ENCODE peak calls at places on chromosomes 11 and 22, in five cellular contexts. One of them, this sample, is unnamed. For H3K36me3, the result is how much of the 10 kb centered on the place peaks cover.

GRCh38 chr22:28128827-28129226 is 209.8 kb upstream of the PITPNB start:
- DNase-seq in transverse colon: no peak
- DNase-seq in HCT116: no peak
- DNase-seq in breast epithelium: no peak
- DNase-seq in K562: no peak
- DNase-seq in this sample: no peak

GRCh38 chr11:7555067-7555699 is 41.4 kb downstream of the PPFIBP2 start:
- DNase-seq in HCT116: no peak
- DNase-seq in K562: no peak
- DNase-seq in breast epithelium: peak
- DNase-seq in transverse colon: peak
- DNase-seq in this sample: peak

GRCh38 chr22:25032066-25032465 is 79.5 kb downstream of the KIAA1671 start:
- DNase-seq in breast epithelium: no peak
- DNase-seq in HCT116: no peak
- DNase-seq in K562: no peak
- DNase-seq in transverse colon: no peak
- DNase-seq in this sample: no peak

GRCh38 chr22:29816980-29817379 is 21.1 kb downstream of the ASCC2 start:
- DNase-seq in K562: no peak
- DNase-seq in transverse colon: no peak
- DNase-seq in breast epithelium: no peak
- DNase-seq in HCT116: no peak
- DNase-seq in this sample: peak

GRCh38 chr11:10876168-10876567 is 18.3 kb upstream of the ZBED5 start:
- DNase-seq in K562: no peak
- DNase-seq in breast epithelium: no peak
- DNase-seq in HCT116: no peak
- DNase-seq in transverse colon: no peak
- DNase-seq in this sample: no peak

GRCh38 chr11:72604256-72604655 is 70.0 kb downstream of the PDE2A start:
- DNase-seq in HCT116: no peak
- DNase-seq in breast epithelium: no peak
- DNase-seq in transverse colon: no peak
- DNase-seq in K562: no peak
- DNase-seq in this sample: no peak

GRCh38 chr22:32628626-32629587 is 154.3 kb downstream of the FBXO7 start:
- DNase-seq in HCT116: no peak
- DNase-seq in transverse colon: no peak
- DNase-seq in K562: no peak
- DNase-seq in breast epithelium: no peak
- DNase-seq in this sample: no peak

GRCh38 chr11:84420261-84420660 is 1134.1 kb upstream of the CCDC90B start:
- DNase-seq in HCT116: no peak
- DNase-seq in breast epithelium: no peak
- DNase-seq in transverse colon: no peak
- DNase-seq in K562: no peak
- DNase-seq in this sample: no peak

GRCh38 chr22:33851985-33852384 is 68.3 kb downstream of the LARGE1 start:
- DNase-seq in transverse colon: no peak
- DNase-seq in K562: no peak
- DNase-seq in breast epithelium: no peak
- DNase-seq in HCT116: no peak
- DNase-seq in this sample: peak

GRCh38 chr11:85809881-85810280 is 1.1 kb downstream of the SYTL2 start:
- DNase-seq in breast epithelium: no peak
- DNase-seq in transverse colon: peak
- DNase-seq in K562: peak
- DNase-seq in HCT116: no peak
- DNase-seq in this sample: no peak

GRCh38 chr22:47151490-47151889 is 389.0 kb downstream of the TBC1D22A start:
- DNase-seq in breast epithelium: no peak
- DNase-seq in HCT116: no peak
- DNase-seq in transverse colon: no peak
- DNase-seq in K562: no peak
- DNase-seq in this sample: no peak

GRCh38 chr22:40739723-40740122 is 60.4 kb downstream of the MCHR1 start:
- DNase-seq in breast epithelium: no peak
- DNase-seq in K562: no peak
- DNase-seq in HCT116: no peak
- DNase-seq in transverse colon: no peak
- DNase-seq in this sample: no peak

GRCh38 chr11:44658451-44658850 is 68.3 kb upstream of the TSPAN18 start:
- DNase-seq in HCT116: no peak
- DNase-seq in K562: peak
- DNase-seq in transverse colon: no peak
- DNase-seq in breast epithelium: no peak
- DNase-seq in this sample: no peak

GRCh38 chr11:104918113-104918824 is 20.0 kb upstream of the CASP12 start:
- DNase-seq in K562: no peak
- DNase-seq in breast epithelium: no peak
- DNase-seq in transverse colon: no peak
- DNase-seq in HCT116: no peak
- DNase-seq in this sample: no peak

DNA sequence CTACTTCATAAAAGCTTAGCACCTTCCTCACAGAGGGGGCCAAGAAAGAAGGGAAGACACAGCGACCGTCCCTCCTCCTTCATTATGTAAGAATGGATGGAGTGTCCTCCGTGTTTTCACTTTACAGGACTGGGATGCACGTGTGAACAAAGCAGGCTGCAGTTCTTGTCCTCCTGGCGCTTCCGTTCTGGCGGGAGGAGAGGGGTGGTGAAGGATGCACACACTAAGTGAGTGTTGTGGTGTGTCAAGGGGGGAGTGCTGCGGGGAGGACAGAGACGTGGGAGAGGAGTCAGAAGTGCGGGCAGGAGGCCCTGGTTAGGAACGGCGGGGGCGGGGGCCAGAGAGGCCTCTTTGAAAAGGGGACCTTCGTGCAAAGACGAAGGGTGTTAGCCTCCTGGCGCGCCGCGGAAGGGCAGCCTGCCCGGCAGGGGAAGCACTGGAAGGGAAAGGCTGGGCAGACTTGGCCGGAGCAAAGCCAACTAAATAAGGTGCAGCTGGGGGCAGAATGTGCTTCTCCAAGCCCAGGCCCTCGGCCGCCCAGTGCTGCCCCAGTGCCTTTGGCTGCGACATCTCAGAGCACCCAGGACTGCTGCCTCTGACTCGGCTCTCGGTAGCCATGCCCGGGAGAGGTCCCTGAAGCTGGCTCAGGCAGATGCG is 27.0 kb upstream of the IGSF9B start:
- DNase-seq in breast epithelium: no peak
- DNase-seq in HCT116: no peak
- DNase-seq in K562: no peak
- DNase-seq in transverse colon: no peak
- DNase-seq in this sample: no peak
- H3K36me3 ChIP-seq in breast epithelium: under half
- H3K36me3 ChIP-seq in HCT116: under half
- H3K36me3 ChIP-seq in K562: under half
- H3K36me3 ChIP-seq in transverse colon: under half
- H3K36me3 ChIP-seq in this sample: under half

DNA sequence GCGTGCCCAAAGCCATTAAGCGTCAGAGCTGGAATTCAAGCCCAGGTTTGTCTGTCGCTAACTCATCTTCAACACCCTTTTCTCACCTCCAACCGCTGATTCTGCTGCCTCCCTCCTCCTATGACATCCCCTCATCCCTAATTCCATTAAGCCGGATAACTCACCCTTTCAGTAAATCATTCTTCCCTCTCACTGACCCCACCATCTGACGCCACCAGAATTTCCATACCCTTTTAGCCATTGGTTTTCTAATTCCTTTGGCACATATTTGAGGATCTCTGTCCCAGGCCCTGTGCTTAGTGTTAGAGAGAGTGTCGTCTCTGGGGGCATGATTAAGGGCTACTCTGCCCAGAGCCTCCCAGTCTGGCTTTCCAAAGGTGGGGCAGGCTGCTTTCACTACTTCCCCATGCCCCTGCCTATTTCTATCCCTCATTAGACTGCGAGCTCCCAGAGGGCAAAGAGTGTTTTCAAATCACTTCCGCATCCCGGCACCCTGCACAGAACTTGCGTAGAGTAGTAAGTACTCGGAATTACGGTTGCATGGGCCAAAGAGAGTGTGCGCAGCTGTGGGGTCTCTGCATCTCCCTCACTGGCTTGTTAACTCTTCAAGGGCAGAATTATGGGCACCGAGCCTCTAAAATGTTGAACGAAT is 3.9 kb downstream of the KLHL35 start:
- DNase-seq in HCT116: no peak
- DNase-seq in breast epithelium: no peak
- DNase-seq in transverse colon: no peak
- DNase-seq in K562: no peak
- DNase-seq in this sample: no peak
- TF ChIP-seq POLR2AphosphoS5 in HCT116: no peak
- TF ChIP-seq POLR2AphosphoS5 in breast epithelium: no peak
- TF ChIP-seq POLR2AphosphoS5 in transverse colon: no peak
- TF ChIP-seq POLR2AphosphoS5 in K562: no peak
- TF ChIP-seq POLR2AphosphoS5 in this sample: no peak

DNA sequence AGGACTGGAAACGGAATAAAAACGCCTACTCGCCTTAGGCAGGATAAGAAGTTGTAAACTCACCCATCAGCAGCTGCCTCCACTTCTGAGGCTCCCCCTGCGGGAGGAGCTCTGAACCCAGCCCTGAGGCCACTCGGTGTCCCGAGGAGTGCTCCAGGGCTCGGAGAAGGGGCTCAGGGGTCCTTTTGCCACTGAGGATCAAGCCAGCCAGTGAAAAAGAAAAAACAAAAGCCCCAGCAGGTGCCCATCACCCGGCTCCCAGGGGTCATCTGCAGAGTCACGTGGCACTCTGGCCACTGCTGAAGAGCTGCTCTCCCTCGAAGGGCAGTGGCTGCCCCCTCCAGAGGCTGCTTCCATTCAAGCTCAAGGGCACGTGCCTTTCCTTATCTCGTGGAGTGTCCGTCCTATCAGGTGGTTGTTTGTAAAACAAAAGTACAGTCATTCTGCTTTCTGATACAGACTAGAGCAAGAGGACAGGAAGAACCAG is 29.0 kb downstream of the NUP50 start:
- DNase-seq in K562: peak
- DNase-seq in HCT116: no peak
- DNase-seq in breast epithelium: no peak
- DNase-seq in transverse colon: no peak
- DNase-seq in this sample: no peak
- TF ChIP-seq CTCF in K562: peak
- TF ChIP-seq CTCF in HCT116: no peak
- TF ChIP-seq CTCF in breast epithelium: no peak
- TF ChIP-seq CTCF in transverse colon: no peak
- TF ChIP-seq CTCF in this sample: no peak

GRCh38 chr22:17882727-17883126 is 108.5 kb upstream of the BID start:
- DNase-seq in HCT116: no peak
- DNase-seq in K562: no peak
- DNase-seq in transverse colon: no peak
- DNase-seq in breast epithelium: no peak
- DNase-seq in this sample: no peak
- H3K36me3 ChIP-seq in HCT116: under half
- H3K36me3 ChIP-seq in K562: half or more
- H3K36me3 ChIP-seq in transverse colon: under half
- H3K36me3 ChIP-seq in breast epithelium: under half
- H3K36me3 ChIP-seq in this sample: under half

DNA sequence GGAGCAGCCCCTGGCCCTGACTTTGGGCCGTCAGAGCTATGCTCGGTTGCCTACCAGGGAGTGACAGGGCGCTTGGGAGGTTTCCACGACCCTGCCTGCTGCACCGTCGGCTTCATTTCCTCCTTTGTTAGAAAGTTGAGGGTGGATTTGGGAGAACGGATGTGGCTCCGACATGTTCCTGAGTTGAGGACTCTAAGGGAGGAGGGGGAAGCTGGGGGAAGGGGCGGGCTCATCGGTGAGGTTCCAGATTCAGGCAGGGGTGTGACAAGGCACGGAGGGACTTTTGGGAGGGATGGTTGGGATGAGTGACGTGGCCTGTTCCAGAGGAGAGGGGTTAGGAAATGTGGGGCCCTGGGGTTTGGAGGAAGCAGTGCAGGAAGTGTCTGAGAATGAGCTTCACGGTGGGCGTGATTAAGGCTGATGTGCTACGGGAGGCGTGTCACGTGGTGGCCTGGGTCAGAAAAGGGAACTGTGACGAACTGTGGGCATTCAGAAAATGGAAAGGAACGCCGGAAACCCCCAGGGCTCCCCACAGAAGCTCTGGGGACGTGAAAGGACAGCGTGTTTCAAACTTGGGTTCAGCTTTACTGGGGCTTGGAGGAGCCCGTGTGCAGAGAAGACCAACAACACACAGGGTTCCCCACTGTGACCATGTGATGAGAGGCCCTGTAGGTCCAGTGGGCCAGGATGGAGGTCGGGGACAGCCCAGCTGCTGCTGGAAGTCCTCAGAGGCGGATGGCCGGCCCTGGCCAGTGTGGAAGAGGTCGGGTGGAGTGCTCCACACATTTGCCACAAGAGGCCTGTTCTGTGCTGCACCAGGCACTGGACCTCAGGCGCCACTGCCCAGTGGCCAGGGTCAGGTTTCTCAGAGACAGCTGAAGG is 2.8 kb downstream of the PARVB start:
- DNase-seq in breast epithelium: no peak
- DNase-seq in transverse colon: peak
- DNase-seq in HCT116: no peak
- DNase-seq in K562: peak
- DNase-seq in this sample: peak
- TF ChIP-seq POLR2AphosphoS5 in breast epithelium: no peak
- TF ChIP-seq POLR2AphosphoS5 in transverse colon: peak
- TF ChIP-seq POLR2AphosphoS5 in HCT116: no peak
- TF ChIP-seq POLR2AphosphoS5 in K562: no peak
- TF ChIP-seq POLR2AphosphoS5 in this sample: no peak

GRCh38 chr11:71251761-71252433 is 480 bp downstream of the SHANK2 start:
- DNase-seq in K562: no peak
- DNase-seq in breast epithelium: peak
- DNase-seq in HCT116: no peak
- DNase-seq in transverse colon: peak
- DNase-seq in this sample: peak
- TF ChIP-seq CTCF in K562: peak
- TF ChIP-seq CTCF in breast epithelium: no peak
- TF ChIP-seq CTCF in HCT116: peak
- TF ChIP-seq CTCF in transverse colon: peak
- TF ChIP-seq CTCF in this sample: peak

GRCh38 chr11:120714448-120714847 is 202.9 kb downstream of the GRIK4 start:
- DNase-seq in breast epithelium: no peak
- DNase-seq in transverse colon: no peak
- DNase-seq in K562: no peak
- DNase-seq in HCT116: no peak
- DNase-seq in this sample: no peak

GRCh38 chr11:120709808-120710207 is 198.3 kb downstream of the GRIK4 start:
- DNase-seq in breast epithelium: no peak
- DNase-seq in K562: no peak
- DNase-seq in HCT116: no peak
- DNase-seq in transverse colon: no peak
- DNase-seq in this sample: no peak

GRCh38 chr11:120712862-120713770 is 201.6 kb downstream of the GRIK4 start:
- DNase-seq in breast epithelium: no peak
- DNase-seq in HCT116: no peak
- DNase-seq in transverse colon: no peak
- DNase-seq in K562: no peak
- DNase-seq in this sample: no peak

GRCh38 chr11:120710354-120711187 is 199.0 kb downstream of the GRIK4 start:
- DNase-seq in transverse colon: peak
- DNase-seq in K562: no peak
- DNase-seq in breast epithelium: no peak
- DNase-seq in HCT116: peak
- DNase-seq in this sample: no peak

DNA sequence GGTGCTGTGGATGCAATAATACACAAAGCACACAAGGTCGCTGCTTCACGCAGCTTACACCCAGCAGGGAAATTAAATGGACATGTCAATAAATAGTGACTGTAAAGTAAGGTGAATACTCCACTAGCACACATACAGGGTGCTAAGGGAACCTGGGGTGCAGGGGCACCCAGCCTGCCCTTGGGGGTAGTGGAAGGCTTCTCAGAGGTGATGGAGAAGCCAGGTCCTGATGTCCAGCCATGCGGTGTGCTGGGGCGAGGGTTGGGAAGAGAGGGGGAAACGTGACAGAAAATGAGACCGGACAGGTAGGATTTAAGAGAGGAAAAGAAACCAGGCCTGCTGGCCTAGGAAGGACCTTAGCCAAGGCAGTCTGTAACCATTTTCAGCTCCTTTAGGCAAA is 200.5 kb downstream of the GRIK4 start:
- DNase-seq in transverse colon: no peak
- DNase-seq in HCT116: no peak
- DNase-seq in K562: no peak
- DNase-seq in breast epithelium: no peak
- DNase-seq in this sample: no peak
- H3K36me3 ChIP-seq in transverse colon: under half
- H3K36me3 ChIP-seq in HCT116: under half
- H3K36me3 ChIP-seq in K562: under half
- H3K36me3 ChIP-seq in breast epithelium: under half
- H3K36me3 ChIP-seq in this sample: under half

This sample was measured in prostate gland.